ENCODE peak calls at places on chromosomes 5 and 9, in four cellular contexts. One of them, this sample, is unnamed.

GRCh38 chr9:81535542-81536241 is 153.7 kb downstream of the TLE1 start:
- DNase-seq in psoas muscle: no peak
- DNase-seq in neural progenitor cell: peak
- DNase-seq in A549: peak
- DNase-seq in this sample: no peak

GRCh38 chr5:34751807-34752736 is 86.9 kb upstream of the TTC23L start:
- DNase-seq in psoas muscle: peak
- DNase-seq in neural progenitor cell: no peak
- DNase-seq in A549: no peak
- DNase-seq in this sample: no peak

GRCh38 chr5:151156732-151157402 is 712 bp downstream of the ANXA6 start:
- DNase-seq in psoas muscle: peak
- DNase-seq in neural progenitor cell: peak
- DNase-seq in A549: no peak
- DNase-seq in this sample: no peak

GRCh38 chr5:75337366-75338021 is 474 bp downstream of the HMGCR start:
- DNase-seq in psoas muscle: no peak
- DNase-seq in neural progenitor cell: no peak
- DNase-seq in A549: no peak
- DNase-seq in this sample: peak

GRCh38 chr5:181234116-181234454 is 9.6 kb downstream of the RACK1 start:
- DNase-seq in psoas muscle: no peak
- DNase-seq in neural progenitor cell: no peak
- DNase-seq in A549: no peak
- DNase-seq in this sample: no peak

GRCh38 chr9:6827370-6827949 is 69.7 kb downstream of the KDM4C start:
- DNase-seq in psoas muscle: no peak
- DNase-seq in neural progenitor cell: peak
- DNase-seq in A549: peak
- DNase-seq in this sample: no peak

GRCh38 chr5:118293378-118293777 is 695.0 kb downstream of the DTWD2 start:
- DNase-seq in psoas muscle: no peak
- DNase-seq in neural progenitor cell: no peak
- DNase-seq in A549: no peak
- DNase-seq in this sample: no peak

GRCh38 chr9:127877566-127877998 is at the start of gene AK1:
- DNase-seq in psoas muscle: peak
- DNase-seq in neural progenitor cell: peak
- DNase-seq in A549: no peak
- DNase-seq in this sample: peak

GRCh38 chr9:133927041-133927440 is 65.1 kb downstream of the VAV2 start:
- DNase-seq in psoas muscle: no peak
- DNase-seq in neural progenitor cell: no peak
- DNase-seq in A549: no peak
- DNase-seq in this sample: no peak

GRCh38 chr9:37700900-37701299 is 50.1 kb downstream of the FRMPD1 start:
- DNase-seq in psoas muscle: no peak
- DNase-seq in neural progenitor cell: no peak
- DNase-seq in A549: no peak
- DNase-seq in this sample: no peak

GRCh38 chr5:139382371-139382770 is 726 bp downstream of the SLC23A1 start:
- DNase-seq in psoas muscle: no peak
- DNase-seq in neural progenitor cell: no peak
- DNase-seq in A549: no peak
- DNase-seq in this sample: peak

GRCh38 chr5:177390363-177391300 is 6.4 kb downstream of the SLC34A1 start:
- DNase-seq in psoas muscle: peak
- DNase-seq in neural progenitor cell: peak
- DNase-seq in A549: peak
- DNase-seq in this sample: peak

GRCh38 chr5:35136386-35136785 is 88.6 kb upstream of the AGXT2 start:
- DNase-seq in psoas muscle: no peak
- DNase-seq in neural progenitor cell: no peak
- DNase-seq in A549: no peak
- DNase-seq in this sample: no peak

GRCh38 chr9:89877051-89878002 is 272.5 kb downstream of the GADD45G start:
- DNase-seq in psoas muscle: no peak
- DNase-seq in neural progenitor cell: no peak
- DNase-seq in A549: no peak
- DNase-seq in this sample: no peak

GRCh38 chr9:99352786-99353185 is 130.7 kb downstream of the SEC61B start:
- DNase-seq in psoas muscle: no peak
- DNase-seq in neural progenitor cell: no peak
- DNase-seq in A549: no peak
- DNase-seq in this sample: no peak

GRCh38 chr5:57166250-57166649 is 7.6 kb upstream of the GPBP1 start:
- DNase-seq in psoas muscle: no peak
- DNase-seq in neural progenitor cell: no peak
- DNase-seq in A549: no peak
- DNase-seq in this sample: no peak

GRCh38 chr9:76018244-76018643 is 127.8 kb downstream of the PCSK5 start:
- DNase-seq in psoas muscle: no peak
- DNase-seq in neural progenitor cell: no peak
- DNase-seq in A549: no peak
- DNase-seq in this sample: no peak

GRCh38 chr9:87080512-87081225 is 133.4 kb upstream of the GAS1 start:
- DNase-seq in psoas muscle: no peak
- DNase-seq in neural progenitor cell: no peak
- DNase-seq in A549: peak
- DNase-seq in this sample: no peak

GRCh38 chr5:1217596-1218206 is 7.5 kb upstream of the SLC6A18 start:
- DNase-seq in psoas muscle: no peak
- DNase-seq in neural progenitor cell: peak
- DNase-seq in A549: no peak
- DNase-seq in this sample: no peak

GRCh38 chr5:89735108-89735507 is 674.4 kb downstream of the CETN3 start:
- DNase-seq in psoas muscle: no peak
- DNase-seq in neural progenitor cell: no peak
- DNase-seq in A549: no peak
- DNase-seq in this sample: no peak

GRCh38 chr9:89325733-89326132 is 7.4 kb downstream of the SECISBP2 start:
- DNase-seq in psoas muscle: no peak
- DNase-seq in neural progenitor cell: no peak
- DNase-seq in A549: no peak
- DNase-seq in this sample: no peak

GRCh38 chr5:175593794-175594193 is 64.1 kb upstream of the HRH2 start:
- DNase-seq in psoas muscle: no peak
- DNase-seq in neural progenitor cell: no peak
- DNase-seq in A549: no peak
- DNase-seq in this sample: no peak

GRCh38 chr5:112529525-112529924 is 110.4 kb upstream of the EPB41L4A start:
- DNase-seq in psoas muscle: no peak
- DNase-seq in neural progenitor cell: peak
- DNase-seq in A549: no peak
- DNase-seq in this sample: no peak

GRCh38 chr9:91896513-91897121 is 53.4 kb downstream of the ROR2 start:
- DNase-seq in psoas muscle: no peak
- DNase-seq in neural progenitor cell: peak
- DNase-seq in A549: no peak
- DNase-seq in this sample: peak

GRCh38 chr9:128105538-128106175 is 21.9 kb downstream of the PTGES2 start:
- DNase-seq in psoas muscle: peak
- DNase-seq in neural progenitor cell: no peak
- DNase-seq in A549: no peak
- DNase-seq in this sample: peak

GRCh38 chr5:96788112-96788749 is 19.5 kb downstream of the ERAP1 start:
- DNase-seq in psoas muscle: no peak
- DNase-seq in neural progenitor cell: no peak
- DNase-seq in A549: no peak
- DNase-seq in this sample: no peak

DNA sequence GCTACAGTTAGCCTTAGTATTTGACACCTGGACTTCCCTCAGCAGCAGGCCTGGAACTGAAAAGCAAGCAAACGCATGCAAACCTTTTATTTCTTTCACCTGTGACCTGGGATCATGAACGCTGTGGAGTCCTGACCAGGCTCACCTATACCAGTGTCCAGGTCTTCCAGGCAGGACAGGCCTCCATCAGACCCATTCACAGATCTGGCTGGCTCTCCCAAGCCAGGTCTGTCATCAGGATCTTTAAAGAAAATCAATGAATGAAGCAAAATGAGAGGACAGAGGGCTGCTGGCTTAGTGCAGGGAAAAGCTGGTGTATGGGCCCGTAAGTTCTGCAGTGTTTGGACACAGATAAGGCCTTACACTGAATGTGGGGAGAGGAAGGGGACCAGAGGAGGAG is 96.3 kb upstream of the CPEB4 start:
- DNase-seq in psoas muscle: no peak
- DNase-seq in neural progenitor cell: no peak
- DNase-seq in A549: no peak
- DNase-seq in this sample: no peak
- H3K27ac ChIP-seq in psoas muscle: no peak
- H3K27ac ChIP-seq in neural progenitor cell: no peak
- H3K27ac ChIP-seq in A549: peak
- H3K27ac ChIP-seq in this sample: no peak

DNA sequence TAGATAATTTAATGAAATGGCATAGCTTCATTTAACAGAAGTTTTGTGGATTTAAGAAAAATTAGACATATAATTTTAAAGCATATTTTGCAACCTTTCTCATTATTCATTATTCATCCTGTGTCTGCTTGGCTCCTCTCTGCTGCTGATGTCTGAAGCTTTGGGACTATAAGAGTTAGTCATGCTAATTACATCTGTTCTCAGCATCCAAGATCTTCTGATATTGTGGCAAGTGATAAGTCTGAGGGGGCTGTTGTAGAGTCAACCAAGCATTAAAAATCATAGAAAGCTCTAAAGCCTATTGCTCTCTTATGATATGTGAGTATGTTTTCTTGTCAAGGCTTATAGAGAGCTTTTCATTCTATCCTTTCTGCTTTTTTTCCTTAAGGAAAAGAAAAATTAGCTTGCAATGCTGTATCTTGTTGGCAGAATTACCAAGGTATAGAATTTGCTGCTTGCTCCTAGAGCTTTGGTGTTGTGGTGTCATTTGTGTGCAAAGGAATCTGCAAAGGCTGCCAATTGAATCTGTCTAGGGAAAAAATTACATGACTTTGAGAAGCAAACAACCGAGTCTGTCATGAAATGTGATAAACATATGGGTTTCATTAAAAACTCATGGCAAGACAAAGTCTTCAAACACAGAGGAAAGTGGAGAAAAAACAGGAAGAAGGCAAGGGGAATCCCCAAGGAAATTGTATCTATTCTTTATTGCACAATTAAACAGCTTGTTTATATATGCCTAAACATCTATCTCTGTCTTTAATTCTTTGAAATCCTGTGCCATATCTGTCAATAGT is 156.1 kb upstream of the DAB2 start:
- DNase-seq in psoas muscle: no peak
- DNase-seq in neural progenitor cell: no peak
- DNase-seq in A549: no peak
- DNase-seq in this sample: no peak
- H3K27ac ChIP-seq in psoas muscle: no peak
- H3K27ac ChIP-seq in neural progenitor cell: no peak
- H3K27ac ChIP-seq in A549: no peak
- H3K27ac ChIP-seq in this sample: no peak

DNA sequence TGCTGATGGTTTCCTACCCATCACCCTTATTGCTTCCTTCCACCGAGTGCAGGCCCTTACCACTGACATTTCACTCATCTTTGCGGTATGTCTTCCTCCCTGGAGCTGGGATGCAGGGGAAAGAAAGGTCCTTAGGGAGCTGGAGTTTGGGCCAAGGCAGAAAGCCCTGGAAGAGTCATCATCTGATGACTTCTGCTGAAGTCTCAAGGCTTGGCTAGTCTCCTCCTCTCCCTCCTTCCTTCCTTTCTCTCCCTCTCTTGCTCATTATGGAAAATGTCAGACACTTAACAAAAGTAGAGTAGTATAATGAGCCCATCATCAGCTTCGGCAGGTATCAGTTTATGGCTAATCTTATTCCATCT is 40.0 kb downstream of the LARP1 start:
- DNase-seq in psoas muscle: no peak
- DNase-seq in neural progenitor cell: no peak
- DNase-seq in A549: no peak
- DNase-seq in this sample: no peak
- H3K27ac ChIP-seq in psoas muscle: no peak
- H3K27ac ChIP-seq in neural progenitor cell: peak
- H3K27ac ChIP-seq in A549: no peak
- H3K27ac ChIP-seq in this sample: no peak

DNA sequence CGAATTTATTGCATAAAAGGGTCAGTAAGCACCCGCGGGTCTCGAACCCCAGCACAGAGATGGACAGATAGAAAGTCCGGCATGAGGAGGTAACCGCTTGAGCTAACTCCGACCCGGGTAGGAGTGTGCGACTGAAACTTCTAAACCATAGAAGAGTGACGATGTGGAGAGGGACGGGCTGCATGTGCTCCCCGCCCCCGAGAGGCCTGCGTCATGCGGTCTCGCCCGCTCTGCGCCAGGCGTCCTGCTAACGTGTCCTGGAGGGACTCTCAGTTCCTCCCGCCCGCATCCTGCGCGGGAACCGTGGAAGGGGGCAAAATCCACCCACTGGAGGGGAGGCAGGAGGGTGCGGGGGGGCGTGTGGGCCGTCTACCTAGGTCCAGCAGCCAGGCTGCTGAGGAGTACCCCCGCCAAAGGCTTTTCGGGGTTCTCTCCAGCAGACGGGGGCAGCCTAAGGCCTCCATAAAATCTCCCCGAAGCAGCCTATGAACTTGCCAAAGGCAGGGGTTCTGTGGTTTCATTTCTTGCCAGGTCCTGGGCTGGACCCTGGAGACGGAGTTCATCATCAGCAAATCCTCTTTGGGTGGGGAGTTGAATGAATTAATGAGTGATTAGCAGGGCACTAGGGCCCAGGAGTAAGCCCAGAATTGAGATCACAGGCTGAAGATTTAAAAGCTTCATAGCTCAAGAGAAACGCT is 51.8 kb downstream of the TGFBI start:
- DNase-seq in psoas muscle: peak
- DNase-seq in neural progenitor cell: peak
- DNase-seq in A549: peak
- DNase-seq in this sample: peak
- H3K27ac ChIP-seq in psoas muscle: peak
- H3K27ac ChIP-seq in neural progenitor cell: no peak
- H3K27ac ChIP-seq in A549: peak
- H3K27ac ChIP-seq in this sample: no peak

This sample was measured in pancreas.